ENCODE peak calls at places on chromosomes 13 and 19, in six cellular contexts. M is AG04450, W is cardiac fibroblast, K is AG10803, S is mammary epithelial cell, R is uterus. I is an unnamed sample.
A peak's percentile ranks its signal among the peaks of the same experiment; 100 is the strongest.

GRCh38 chr13:50127017-50127725 is 111.9 kb downstream of the KCNRG start:
- DNase-seq in M (no peak), W (peak; percentile 59), K (peak; percentile 25), S (no peak), R (peak; percentile 49), I (no peak)

GRCh38 chr19:16206637-16207036 is 8.9 kb downstream of the AP1M1 start:
- DNase-seq in M (no peak), W (no peak), K (no peak), S (no peak), R (no peak), I (no peak)

GRCh38 chr13:49810825-49811526 is 18.5 kb upstream of the KPNA3 start:
- DNase-seq in M (no peak), W (peak; percentile 83), K (peak; percentile 15), S (peak; percentile 49), R (no peak), I (no peak)

GRCh38 chr19:41708481-41708880 is at the start of gene CEACAM5:
- DNase-seq in M (no peak), W (no peak), K (no peak), S (no peak), R (no peak), I (no peak)

GRCh38 chr19:41957838-41958366 is 1.2 kb downstream of the RABAC1 start:
- DNase-seq in M (peak; percentile 46), W (peak; percentile 83), K (peak; percentile 79), S (peak; percentile 88), R (peak; percentile 64), I (peak; percentile 74)

GRCh38 chr19:5229778-5230165 is 110.8 kb downstream of the PTPRS start:
- DNase-seq in M (no peak), W (no peak), K (no peak), S (no peak), R (no peak), I (no peak)

GRCh38 chr19:3538965-3539742 is at the start of gene TEKTIP1:
- DNase-seq in M (no peak), W (no peak), K (no peak), S (no peak), R (no peak), I (no peak)

GRCh38 chr13:27076411-27076810 is 95.2 kb downstream of the USP12 start:
- DNase-seq in M (no peak), W (peak; percentile 16), K (peak; percentile 61), S (no peak), R (no peak), I (no peak)

GRCh38 chr19:55554302-55554701 is 9.0 kb upstream of the SBK3 start:
- DNase-seq in M (no peak), W (no peak), K (no peak), S (no peak), R (no peak), I (no peak)

GRCh38 chr13:26401578-26402021 is 147.7 kb downstream of the CDK8 start:
- DNase-seq in M (no peak), W (no peak), K (no peak), S (no peak), R (no peak), I (no peak)

GRCh38 chr13:75938811-75939525 is 302.8 kb downstream of the LMO7 start:
- DNase-seq in M (no peak), W (peak; percentile 6), K (no peak), S (no peak), R (no peak), I (no peak)

GRCh38 chr13:24670927-24671326 is 9.3 kb upstream of the ATP12A start:
- DNase-seq in M (no peak), W (peak; percentile 21), K (no peak), S (no peak), R (no peak), I (no peak)

GRCh38 chr19:6736169-6736916 is 1.0 kb downstream of the GPR108 start:
- DNase-seq in M (peak; percentile 72), W (peak; percentile 91), K (peak; percentile 86), S (peak; percentile 92), R (peak; percentile 79), I (peak; percentile 77)

GRCh38 chr13:66530686-66531085 is 699.5 kb downstream of the PCDH9 start:
- DNase-seq in M (no peak), W (no peak), K (no peak), S (no peak), R (no peak), I (no peak)

GRCh38 chr19:47107201-47107952 is 6.2 kb downstream of the ZC3H4 start:
- DNase-seq in M (no peak), W (peak; percentile 40), K (no peak), S (peak; percentile 32), R (no peak), I (no peak)

GRCh38 chr13:34006011-34006410 is 188.1 kb downstream of the RFC3 start:
- DNase-seq in M (no peak), W (no peak), K (no peak), S (no peak), R (no peak), I (no peak)

GRCh38 chr13:84431646-84432045 is 549.4 kb upstream of the SLITRK1 start:
- DNase-seq in M (no peak), W (peak; percentile 44), K (peak; percentile 31), S (peak; percentile 10), R (no peak), I (no peak)

GRCh38 chr13:19601749-19602725 is 31.4 kb upstream of the MPHOSPH8 start:
- DNase-seq in M (no peak), W (peak; percentile 36), K (peak; percentile 27), S (peak; percentile 48), R (no peak), I (peak; percentile 82)
- TF ChIP-seq CTCF in M (no peak), W (no peak), K (peak; percentile 4), S (peak; percentile 18), R (no peak), I (peak; percentile 33)

GRCh38 chr19:57748029-57748428 is 1.4 kb downstream of the ZNF776 start:
- DNase-seq in M (no peak), W (no peak), K (no peak), S (no peak), R (no peak), I (no peak)
- H3K4me3 ChIP-seq in M (peak overlapping the region; percentile 99), W (no peak overlapping the region), K (peak overlapping the region; percentile 96), S (peak overlapping the region; percentile 78), R (no peak overlapping the region), I (no peak overlapping the region)

DNA sequence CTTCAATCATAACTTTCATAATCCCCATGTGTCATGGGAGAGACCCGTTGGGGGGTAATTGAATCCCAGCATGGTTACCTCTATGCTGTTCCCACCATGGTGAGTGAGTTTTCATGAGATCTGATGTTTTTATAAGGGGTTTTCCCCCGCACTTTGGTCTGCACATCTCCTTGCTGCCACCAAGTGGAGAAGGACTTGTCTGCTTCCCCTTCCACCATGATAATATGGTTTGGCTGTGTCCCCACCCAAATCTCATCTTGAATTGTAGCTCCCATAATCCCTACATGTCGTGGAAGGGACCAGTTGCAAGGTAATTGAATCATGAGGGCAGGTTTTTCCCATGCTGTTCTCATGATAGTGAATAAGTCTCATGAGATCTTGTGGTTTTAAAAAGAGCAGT is 524.9 kb downstream of the SLITRK5 start:
- DNase-seq in M (no peak), W (no peak), K (no peak), S (no peak), R (no peak), I (peak; percentile 37)
- TF ChIP-seq CTCF in M (peak; percentile 2), W (no peak), K (no peak), S (no peak), R (no peak), I (peak; percentile 58)

GRCh38 chr13:109154146-109154545 is 524.7 kb downstream of the MYO16 start:
- DNase-seq in M (no peak), W (peak; percentile 38), K (no peak), S (no peak), R (no peak), I (peak; percentile 19)

GRCh38 chr13:109157275-109157674 is 527.9 kb downstream of the MYO16 start:
- DNase-seq in M (no peak), W (no peak), K (no peak), S (peak; percentile 8), R (no peak), I (no peak)

GRCh38 chr13:109156181-109156935 is 526.9 kb downstream of the MYO16 start:
- DNase-seq in M (peak; percentile 43), W (peak; percentile 91), K (peak; percentile 91), S (peak; percentile 84), R (no peak), I (no peak)

GRCh38 chr13:109154546-109154945 is 525.1 kb downstream of the MYO16 start:
- DNase-seq in M (no peak), W (peak; percentile 52), K (peak; percentile 49), S (no peak), R (no peak), I (no peak)

GRCh38 chr13:109155301-109155761 is 525.9 kb downstream of the MYO16 start:
- DNase-seq in M (no peak), W (peak; percentile 78), K (peak; percentile 94), S (peak; percentile 14), R (no peak), I (no peak)
- H3K4me3 ChIP-seq in M (no peak overlapping the region), W (no peak overlapping the region), K (no peak overlapping the region), S (no peak overlapping the region), R (no peak overlapping the region), I (no peak overlapping the region)

GRCh38 chr13:97631158-97631557 is 197.2 kb downstream of the RAP2A start:
- DNase-seq in M (no peak), W (no peak), K (no peak), S (no peak), R (no peak), I (no peak)
- TF ChIP-seq CTCF in M (no peak), W (no peak), K (no peak), S (no peak), R (no peak), I (peak; percentile 1)

DNA sequence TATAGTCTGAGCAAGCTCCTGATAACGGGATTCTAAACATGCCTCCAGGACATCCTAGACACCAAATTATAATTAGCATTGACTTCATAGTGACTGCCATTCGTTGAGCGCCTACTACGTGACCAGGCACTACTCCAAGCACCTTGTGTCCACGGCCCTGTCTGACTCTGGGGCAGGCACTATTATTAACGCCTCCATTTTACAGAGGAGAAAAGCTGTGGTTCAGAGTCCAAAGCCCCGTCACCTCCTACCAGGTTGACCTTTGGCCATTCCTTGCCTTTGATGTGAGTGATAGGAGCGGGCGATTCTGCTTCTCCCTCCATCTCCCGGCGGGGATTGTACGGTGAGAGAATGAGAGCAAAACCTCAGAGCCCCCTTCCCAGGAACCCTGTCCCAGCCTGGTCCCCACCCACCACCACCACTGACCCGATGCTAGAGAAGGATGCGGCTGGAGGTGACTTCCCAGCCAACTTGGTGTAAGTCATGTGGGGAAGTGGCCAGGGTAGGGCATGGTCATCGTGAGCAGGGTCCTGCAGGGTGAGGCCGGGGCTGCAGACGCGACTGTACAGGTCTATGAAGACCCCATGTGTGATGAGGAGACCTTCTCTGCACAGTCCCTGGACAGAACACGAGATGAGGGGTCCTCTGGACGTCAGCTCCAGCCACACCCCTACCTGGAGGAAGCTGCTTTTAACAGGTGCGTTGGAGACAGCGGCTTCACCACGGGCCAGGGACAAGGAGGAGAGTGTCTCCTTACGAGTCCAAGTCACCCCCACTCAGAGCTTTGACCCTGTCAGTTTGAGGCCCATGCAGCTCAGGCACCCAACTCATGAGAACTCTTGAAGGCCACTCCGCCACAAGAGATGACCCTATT is at the start of gene IGSF23:
- DNase-seq in M (no peak), W (no peak), K (no peak), S (no peak), R (no peak), I (no peak)
- H3K4me3 ChIP-seq in M (no peak within 1 kb of the TSS), W (no peak within 1 kb of the TSS), K (no peak within 1 kb of the TSS), S (no peak within 1 kb of the TSS), R (no peak within 1 kb of the TSS), I (no peak within 1 kb of the TSS)

I was measured in BE2C.